ENCODE peak calls at places on chromosomes 16 and 17, in six cellular contexts. E is cardiac muscle cell, H is AG04450, Y is lung, W is HCT116, F is HFF-Myc. U is an unnamed sample.

GRCh38 chr17:48641541-48642058 is 15.4 kb upstream of the HOXB9 start:
- DNase-seq in H (no peak), W (no peak), Y (no peak), F (no peak), E (no peak), U (no peak)

GRCh38 chr16:47366228-47366627 is 94.6 kb downstream of the ITFG1 start:
- DNase-seq in F (no peak), E (no peak), W (no peak), Y (no peak), H (no peak), U (no peak)

GRCh38 chr17:39543669-39544068 is 64.1 kb downstream of the NEUROD2 start:
- DNase-seq in W (no peak), E (no peak), Y (no peak), H (no peak), F (no peak), U (no peak)

GRCh38 chr16:59274141-59274540 is 540.0 kb upstream of the GOT2 start:
- DNase-seq in W (no peak), E (peak; percentile 57), F (no peak), Y (no peak), H (no peak), U (no peak)

GRCh38 chr16:88856122-88856827 is 472 bp downstream of the GALNS start:
- DNase-seq in Y (peak; percentile 34), W (no peak), F (no peak), E (peak; percentile 31), H (no peak), U (no peak)

GRCh38 chr17:16986391-16986790 is 14.5 kb upstream of the TNFRSF13B start:
- DNase-seq in W (no peak), Y (no peak), E (no peak), F (no peak), H (peak; percentile 11), U (no peak)

GRCh38 chr16:20904507-20905079 is 4.0 kb downstream of the LYRM1 start:
- DNase-seq in H (no peak), W (peak; percentile 85), E (no peak), Y (no peak), F (no peak), U (no peak)

GRCh38 chr17:17843096-17843495 is 6.3 kb upstream of the SREBF1 start:
- DNase-seq in H (no peak), F (no peak), Y (no peak), E (no peak), W (no peak), U (no peak)

GRCh38 chr17:45052052-45052772 is 780 bp upstream of the DCAKD start:
- DNase-seq in F (no peak), Y (peak; percentile 41), E (peak; percentile 37), W (no peak), H (no peak), U (no peak)

GRCh38 chr17:10114931-10115535 is 83.4 kb downstream of the GAS7 start:
- DNase-seq in H (peak; percentile 85), W (no peak), E (no peak), F (peak; percentile 95), Y (peak; percentile 84), U (peak; percentile 92)

GRCh38 chr16:1459967-1460366 is 14.9 kb downstream of the CLCN7 start:
- DNase-seq in H (no peak), Y (no peak), W (no peak), F (no peak), E (no peak), U (no peak)

GRCh38 chr17:70109497-70109896 is 34.5 kb downstream of the KCNJ16 start:
- DNase-seq in H (no peak), E (no peak), F (no peak), Y (no peak), W (no peak), U (no peak)

GRCh38 chr17:17134051-17134951 is 71.8 kb downstream of the PLD6 start:
- DNase-seq in F (no peak), H (no peak), W (no peak), E (no peak), Y (no peak), U (no peak)

GRCh38 chr17:43532581-43532980 is 13.6 kb downstream of the ETV4 start:
- DNase-seq in F (no peak), Y (no peak), W (no peak), H (no peak), E (no peak), U (no peak)

GRCh38 chr16:24322106-24322505 is 66.0 kb downstream of the CACNG3 start:
- DNase-seq in E (no peak), H (no peak), Y (no peak), W (no peak), F (no peak), U (no peak)

GRCh38 chr17:74326506-74326905 is 480 bp downstream of the KIF19 start:
- DNase-seq in E (no peak), H (no peak), W (no peak), Y (no peak), F (no peak), U (no peak)

GRCh38 chr16:9297437-9298113 is 206.1 kb downstream of the HAPSTR1 start:
- DNase-seq in H (no peak), E (peak; percentile 59), W (peak; percentile 34), Y (no peak), F (no peak), U (no peak)

GRCh38 chr17:21024024-21024423 is 18.8 kb downstream of the USP22 start:
- DNase-seq in E (no peak), W (no peak), H (no peak), F (no peak), Y (no peak), U (no peak)

GRCh38 chr17:64611374-64611773 is 50.7 kb downstream of the SMURF2 start:
- DNase-seq in H (no peak), E (no peak), W (no peak), F (no peak), Y (no peak), U (no peak)

GRCh38 chr17:43125967-43126910 is 1.1 kb upstream of the BRCA1 start:
- DNase-seq in Y (no peak), W (no peak), E (no peak), F (no peak), H (no peak), U (no peak)

GRCh38 chr16:87849419-87850008 is 19.8 kb downstream of the SLC7A5 start:
- DNase-seq in F (no peak), E (no peak), W (no peak), Y (no peak), H (no peak), U (no peak)

GRCh38 chr17:38861399-38861843 is 7.9 kb upstream of the RPL23 start:
- DNase-seq in E (no peak), Y (no peak), W (no peak), F (no peak), H (no peak), U (no peak)

GRCh38 chr16:87465306-87465705 is 27.5 kb downstream of the ZCCHC14 start:
- DNase-seq in Y (peak; percentile 77), E (no peak), F (no peak), H (peak; percentile 52), W (no peak), U (peak; percentile 80)

GRCh38 chr17:19284005-19284959 is 47.1 kb downstream of the EPN2 start:
- DNase-seq in F (no peak), E (no peak), H (no peak), W (no peak), Y (no peak), U (no peak)
- TF ChIP-seq CTCF in F (no peak), E (no peak), H (no peak), W (no peak), Y (no peak), U (no peak)

GRCh38 chr16:4052801-4053662 is 63.2 kb downstream of the ADCY9 start:
- DNase-seq in F (no peak), Y (peak; percentile 80), H (no peak), E (peak; percentile 63), W (peak; percentile 15), U (no peak)
- H3K4me3 ChIP-seq in F (peak overlapping the region; percentile 39), Y (no peak overlapping the region), H (no peak overlapping the region), E (no peak overlapping the region), W (peak overlapping the region; percentile 33), U (no peak overlapping the region)

GRCh38 chr17:32769846-32770245 is 107.1 kb downstream of the MYO1D start:
- DNase-seq in Y (no peak), E (peak; percentile 11), H (no peak), W (no peak), F (no peak), U (no peak)
- TF ChIP-seq CTCF in Y (no peak), E (no peak), H (no peak), W (no peak), F (no peak), U (no peak)

DNA sequence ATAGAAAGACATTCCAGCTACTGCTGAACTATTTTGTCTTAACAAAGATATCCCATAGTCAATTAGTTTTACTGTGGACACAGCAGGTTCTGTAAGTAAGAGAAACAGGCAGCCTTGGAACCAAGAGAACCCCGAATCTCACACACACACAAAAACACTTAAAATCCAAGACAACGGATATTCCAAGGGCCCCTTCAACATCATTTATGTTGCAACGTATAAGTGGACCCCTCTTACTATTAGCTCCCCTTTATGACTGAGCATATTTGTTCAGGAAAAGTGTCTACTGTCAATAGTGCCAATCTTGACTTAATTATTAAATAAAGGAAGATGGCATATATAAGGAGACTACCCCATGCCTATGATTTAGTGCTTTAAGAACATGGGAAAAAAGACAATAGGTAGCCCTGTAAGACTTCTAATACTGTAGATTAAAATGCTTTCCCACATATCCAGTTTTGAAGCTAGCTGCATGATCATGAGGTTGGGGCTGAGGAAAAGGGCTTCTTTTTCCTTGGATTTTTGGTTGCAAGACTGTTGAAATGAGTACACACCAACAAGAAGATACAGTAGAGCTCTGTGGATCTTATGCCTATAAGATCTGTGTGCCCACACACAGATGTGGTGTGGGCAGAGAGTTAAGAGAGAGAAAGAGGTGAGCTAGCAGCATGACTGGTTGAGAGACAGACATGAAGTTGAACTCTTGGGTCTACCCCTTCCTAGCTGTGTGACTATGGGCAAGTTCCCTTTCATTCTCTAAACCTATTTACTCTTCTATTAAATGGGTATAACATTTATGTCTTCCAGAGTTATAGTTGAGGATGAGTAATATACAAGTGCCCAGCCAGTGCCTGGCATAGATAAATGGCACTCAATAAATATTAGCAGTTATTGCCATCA is 3.0 kb downstream of the MMD start:
- DNase-seq in H (no peak), W (no peak), E (no peak), F (no peak), Y (no peak), U (no peak)
- H3K4me3 ChIP-seq in H (no peak overlapping the region), W (no peak overlapping the region), E (no peak overlapping the region), F (no peak overlapping the region), Y (no peak overlapping the region), U (no peak overlapping the region)

GRCh38 chr17:78086740-78087139 is 41.8 kb downstream of the TMC6 start:
- DNase-seq in Y (no peak), W (no peak), E (no peak), F (no peak), H (no peak), U (no peak)

GRCh38 chr17:78079253-78079652 is 49.3 kb downstream of the TMC6 start:
- DNase-seq in F (no peak), Y (no peak), E (no peak), H (no peak), W (no peak), U (no peak)

GRCh38 chr17:78081551-78081950 is 47.0 kb downstream of the TMC6 start:
- DNase-seq in F (no peak), Y (no peak), W (no peak), H (no peak), E (no peak), U (no peak)

GRCh38 chr17:78088529-78088928 is 40.0 kb downstream of the TMC6 start:
- DNase-seq in H (no peak), Y (no peak), F (no peak), W (no peak), E (no peak), U (no peak)

DNA sequence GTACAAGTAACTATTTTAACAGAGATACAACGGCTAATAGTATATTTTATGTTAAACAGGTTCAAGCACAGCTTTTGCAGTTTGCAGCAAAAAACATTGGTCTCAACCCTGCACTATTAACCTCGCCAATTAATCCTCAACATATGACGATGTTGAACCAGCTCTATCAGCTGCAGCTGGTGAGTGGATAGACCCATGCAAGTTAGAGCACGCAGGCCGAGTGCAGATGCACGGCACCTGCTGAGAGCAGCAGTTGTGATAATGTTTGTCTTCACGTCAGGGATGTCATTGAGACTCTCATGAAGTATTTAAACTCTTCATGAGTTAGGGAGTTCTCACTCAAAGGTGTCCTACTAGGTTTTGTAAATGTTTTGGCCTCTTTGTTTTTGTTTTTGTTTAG is 45.6 kb downstream of the TMC6 start:
- DNase-seq in F (no peak), Y (no peak), H (no peak), E (no peak), W (no peak), U (no peak)
- TF ChIP-seq CTCF in F (no peak), Y (no peak), H (no peak), E (no peak), W (no peak), U (no peak)